ENCODE peak calls at places on chromosome 13, in eight cellular contexts. W is posterior cingulate gyrus; I is SJSA1; F is WTC11; D is NCI-H187 treated with DMSO at 0.1 percent for 48 hours; K is stimulated activated CD4-positive, alpha-beta T cell treated with anti-CD3 and anti-CD28 coated beads, Interleukin-12 subunit alpha, Interleukin-12 subunit beta, amount 100 ng/mL, for 48 hours; J is dorsolateral prefrontal cortex; E is Peyer's patch. M is an unnamed sample.

GRCh38 chr13:65417953-65418352 is 1812.2 kb downstream of the PCDH9 start:
- DNase-seq in D (no peak), W (no peak), F (no peak), I (no peak), K (no peak), E (no peak), J (no peak), M (no peak)

GRCh38 chr13:53004605-53005004 is 24.0 kb upstream of the OLFM4 start:
- DNase-seq in E (no peak), D (no peak), W (no peak), K (no peak), J (no peak), F (no peak), I (no peak), M (no peak)

GRCh38 chr13:74770361-74770760 is 636.2 kb upstream of the KLF12 start:
- DNase-seq in J (no peak), D (no peak), K (no peak), F (no peak), W (no peak), I (no peak), E (no peak), M (no peak)

GRCh38 chr13:32323912-32324311 is 8.6 kb downstream of the BRCA2 start:
- DNase-seq in D (no peak), K (no peak), I (no peak), W (no peak), J (no peak), F (no peak), E (no peak), M (no peak)

GRCh38 chr13:59444210-59444857 is 719.4 kb downstream of the DIAPH3 start:
- DNase-seq in F (no peak), K (no peak), I (no peak), J (no peak), E (no peak), W (no peak), D (peak; percentile 5), M (no peak)

GRCh38 chr13:42815686-42816085 is 34.3 kb downstream of the FAM216B start:
- DNase-seq in D (no peak), W (no peak), I (no peak), K (no peak), F (no peak), E (no peak), J (no peak), M (no peak)

GRCh38 chr13:94662274-94662945 is 49.9 kb downstream of the SOX21 start:
- DNase-seq in K (no peak), E (no peak), D (no peak), J (no peak), I (no peak), F (no peak), W (no peak), M (no peak)

GRCh38 chr13:87078947-87079795 is 592.0 kb upstream of the SLITRK5 start:
- DNase-seq in K (no peak), E (no peak), D (no peak), J (no peak), I (no peak), F (no peak), W (no peak), M (no peak)

GRCh38 chr13:27979001-27979643 is 9.4 kb downstream of the URAD start:
- DNase-seq in D (no peak), F (no peak), J (no peak), I (no peak), W (no peak), E (no peak), K (no peak), M (no peak)

GRCh38 chr13:62653371-62653770 is 1237.7 kb upstream of the PCDH20 start:
- DNase-seq in I (no peak), W (no peak), F (no peak), D (no peak), K (no peak), E (no peak), J (no peak), M (no peak)

GRCh38 chr13:59677966-59678814 is 485.5 kb downstream of the DIAPH3 start:
- DNase-seq in F (no peak), K (no peak), J (no peak), E (no peak), W (no peak), D (no peak), I (no peak), M (no peak)

GRCh38 chr13:59671853-59672252 is 491.9 kb downstream of the DIAPH3 start:
- DNase-seq in I (no peak), D (no peak), K (no peak), F (no peak), E (no peak), W (no peak), J (no peak), M (no peak)

GRCh38 chr13:30895773-30896172 is 10.3 kb upstream of the MEDAG start:
- DNase-seq in I (peak; percentile 59), E (no peak), F (no peak), D (no peak), J (no peak), K (no peak), W (no peak), M (no peak)

GRCh38 chr13:40780822-40781401 is 8.5 kb upstream of the SLC25A15 start:
- DNase-seq in K (no peak), E (no peak), D (no peak), J (no peak), W (no peak), I (no peak), F (no peak), M (no peak)

M was measured in activated T-cell treated with anti-CD3 and anti-CD28 coated beads for 48 hours.